ENCODE peak calls at places on chromosomes 11 and 22, in eight cellular contexts. Y is right atrium auricular region; M is H1; W is SJSA1; R is CD8-positive, alpha-beta T cell; D is GM23248; V is fibroblast of lung; H is heart right ventricle. S is an unnamed sample.
A peak's percentile ranks its signal among the peaks of the same experiment; 100 is the strongest.

GRCh38 chr11:108617055-108617454 is 23.5 kb upstream of the EXPH5 start:
- DNase-seq in Y (no peak), M (no peak), W (no peak), R (no peak), D (no peak), V (no peak), H (no peak), S (no peak)

GRCh38 chr11:118912742-118913410 is 12.8 kb downstream of the BCL9L start:
- DNase-seq in Y (no peak), M (no peak), W (no peak), R (no peak), D (peak; percentile 64), V (peak; percentile 31), H (no peak), S (peak; percentile 24)

GRCh38 chr11:5553347-5553746 is 5.0 kb upstream of the OR52H1 start:
- DNase-seq in Y (no peak), M (no peak), W (no peak), R (no peak), D (peak; percentile 29), V (no peak), H (no peak), S (peak; percentile 7)

GRCh38 chr11:36131719-36132349 is 157.4 kb downstream of the COMMD9 start:
- DNase-seq in Y (no peak), M (no peak), W (peak; percentile 52), R (no peak), D (peak; percentile 62), V (no peak), H (peak; percentile 24), S (peak; percentile 81)

GRCh38 chr22:31969789-31970489 is 25.6 kb downstream of the YWHAH start:
- DNase-seq in Y (peak; percentile 64), M (peak; percentile 74), W (peak; percentile 57), R (peak; percentile 52), D (peak; percentile 78), V (peak; percentile 62), H (peak; percentile 25), S (peak; percentile 59)

GRCh38 chr11:62061356-62062222 is 62.2 kb upstream of the INCENP start:
- DNase-seq in Y (no peak), M (no peak), W (no peak), R (no peak), D (no peak), V (no peak), H (no peak), S (no peak)

GRCh38 chr22:47166446-47167016 is 404.1 kb downstream of the TBC1D22A start:
- DNase-seq in Y (no peak), M (no peak), W (peak; percentile 24), R (no peak), D (no peak), V (no peak), H (no peak), S (no peak)

GRCh38 chr11:63779044-63779443 is 10.5 kb upstream of the ZFTA start:
- DNase-seq in Y (no peak), M (no peak), W (no peak), R (no peak), D (no peak), V (peak; percentile 27), H (no peak), S (peak; percentile 45)

GRCh38 chr11:114159320-114159719 is 99.8 kb downstream of the ZBTB16 start:
- DNase-seq in Y (no peak), M (no peak), W (no peak), R (no peak), D (no peak), V (no peak), H (no peak), S (no peak)
- H3K4me1 ChIP-seq in Y (no peaks in the 10 kb centered on the region), M (peaks cover 6% of the 10 kb centered on the region), W (peaks cover 4% of the 10 kb centered on the region), R (peaks cover 60% of the 10 kb centered on the region), D (peaks cover 25% of the 10 kb centered on the region), V (peaks cover 14% of the 10 kb centered on the region), H (peaks cover 96% of the 10 kb centered on the region), S (peaks cover 81% of the 10 kb centered on the region)

GRCh38 chr11:93741094-93741881 is at the start of the genes C11orf54 and TAF1D:
- DNase-seq in Y (peak; percentile 98), M (peak; percentile 88), W (peak; percentile 92), R (peak; percentile 97), D (peak; percentile 100), V (peak; percentile 96), H (peak; percentile 96), S (peak; percentile 100)
- H3K4me1 ChIP-seq in Y (no peaks in the 10 kb centered on the region), M (peaks cover 9% of the 10 kb centered on the region), W (peaks cover 16% of the 10 kb centered on the region), R (peaks cover 46% of the 10 kb centered on the region), D (peaks cover 40% of the 10 kb centered on the region), V (peaks cover 4% of the 10 kb centered on the region), H (peaks cover 60% of the 10 kb centered on the region), S (peaks cover 34% of the 10 kb centered on the region)

DNA sequence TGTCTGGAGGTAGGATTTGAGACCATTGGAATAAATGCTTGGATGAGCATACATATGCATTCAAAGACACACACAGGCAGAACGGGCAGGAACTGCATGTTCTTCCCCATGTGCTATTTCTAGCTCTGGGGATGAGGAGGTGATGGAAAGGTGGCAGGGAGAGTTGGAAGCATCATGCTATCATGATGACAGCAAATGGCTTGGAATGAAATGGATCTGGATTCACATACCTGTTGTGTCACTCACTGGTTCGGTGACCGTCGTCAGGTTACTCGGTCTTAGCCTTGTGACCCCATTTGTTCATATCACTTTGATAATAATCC is 627.9 kb upstream of the KIRREL3 start:
- DNase-seq in Y (no peak), M (no peak), W (no peak), R (no peak), D (no peak), V (no peak), H (no peak), S (no peak)
- H3K4me1 ChIP-seq in Y (no peaks in the 10 kb centered on the region), M (peaks cover 10% of the 10 kb centered on the region), W (no peaks in the 10 kb centered on the region), R (no peaks in the 10 kb centered on the region), D (no peaks in the 10 kb centered on the region), V (no peaks in the 10 kb centered on the region), H (no peaks in the 10 kb centered on the region), S (peaks cover 13% of the 10 kb centered on the region)

GRCh38 chr11:131934006-131934405 is 563.6 kb downstream of the NTM start:
- DNase-seq in Y (no peak), M (no peak), W (no peak), R (no peak), D (no peak), V (no peak), H (no peak), S (no peak)
- H3K4me1 ChIP-seq in Y (no peaks in the 10 kb centered on the region), M (no peaks in the 10 kb centered on the region), W (no peaks in the 10 kb centered on the region), R (no peaks in the 10 kb centered on the region), D (no peaks in the 10 kb centered on the region), V (no peaks in the 10 kb centered on the region), H (no peaks in the 10 kb centered on the region), S (peaks cover 2% of the 10 kb centered on the region)

GRCh38 chr11:65487467-65488272 is 11.2 kb upstream of the MALAT1 start:
- DNase-seq in Y (peak; percentile 100), M (peak; percentile 97), W (peak; percentile 100), R (no peak), D (peak; percentile 100), V (peak; percentile 100), H (peak; percentile 93), S (peak; percentile 100)
- H3K4me1 ChIP-seq in Y (no peaks in the 10 kb centered on the region), M (peaks cover 56% of the 10 kb centered on the region), W (peaks cover 72% of the 10 kb centered on the region), R (peaks cover 17% of the 10 kb centered on the region), D (peaks cover 75% of the 10 kb centered on the region), V (peaks cover 58% of the 10 kb centered on the region), H (peaks cover 76% of the 10 kb centered on the region), S (peaks cover 83% of the 10 kb centered on the region)

S was measured in adipocyte.